ENCODE peak calls at places on chromosomes 5 and 9, in ten cellular contexts. T is hippocampal formation; G is stimulated activated CD8-positive, alpha-beta memory T cell treated with anti-CD3 and anti-CD28 coated beads, Interleukin-15, amount 100 ng/mL, for 1 hour; V is HuH-7.5; P is left cardiac atrium; I is activated T-cell treated with anti-CD3 and anti-CD28 coated beads for 1 hour; Z is activated naive CD4-positive, alpha-beta T cell treated with Interleukin-2 at 50 U/mL for 16 hours; N is kidney glomerular epithelial cell; U is progenitor cell of endocrine pancreas; M is pons. R is an unnamed sample.

GRCh38 chr5:93574939-93575241 is 6.1 kb downstream of the NR2F1-AS1 start:
- DNase-seq in G (no peak), V (peak), Z (no peak), I (no peak), N (no peak), M (no peak), U (no peak), P (no peak), T (no peak), R (no peak)

GRCh38 chr5:43560128-43560527 is 3.3 kb upstream of the PAIP1 start:
- DNase-seq in I (no peak), M (no peak), N (no peak), V (no peak), G (no peak), Z (no peak), U (no peak), P (no peak), T (no peak), R (peak)

GRCh38 chr9:115144706-115145105 is 26.7 kb upstream of the TNC start:
- DNase-seq in M (no peak), N (no peak), V (no peak), P (no peak), G (no peak), T (no peak), Z (no peak), I (no peak), U (no peak), R (no peak)

GRCh38 chr9:79763861-79764260 is 192.1 kb downstream of the TLE4 start:
- DNase-seq in Z (no peak), I (no peak), P (peak), N (no peak), V (no peak), G (no peak), T (no peak), U (no peak), M (no peak), R (no peak)

GRCh38 chr9:19074836-19075235 is 25.6 kb downstream of the RRAGA start:
- DNase-seq in T (no peak), P (no peak), M (no peak), N (peak), I (no peak), U (no peak), G (no peak), V (no peak), Z (no peak), R (no peak)

GRCh38 chr5:11724947-11725346 is 179.3 kb downstream of the CTNND2 start:
- DNase-seq in I (no peak), T (no peak), N (no peak), V (no peak), Z (no peak), P (no peak), M (no peak), G (no peak), U (no peak), R (no peak)

GRCh38 chr9:120862452-120862851 is 14.5 kb downstream of the PHF19 start:
- DNase-seq in U (no peak), T (no peak), M (no peak), G (no peak), P (no peak), N (no peak), Z (no peak), I (no peak), V (no peak), R (no peak)

GRCh38 chr9:88852794-88853193 is 138.5 kb upstream of the S1PR3 start:
- DNase-seq in G (no peak), M (no peak), U (no peak), P (no peak), N (no peak), T (no peak), Z (no peak), I (no peak), V (no peak), R (no peak)

GRCh38 chr5:16406023-16406422 is 59.6 kb downstream of the ZNF622 start:
- DNase-seq in V (no peak), T (no peak), G (no peak), M (no peak), P (no peak), N (no peak), U (no peak), I (no peak), Z (no peak), R (no peak)

GRCh38 chr5:148791334-148791667 is 35.1 kb upstream of the ADRB2 start:
- DNase-seq in V (no peak), T (no peak), M (no peak), G (no peak), I (no peak), U (no peak), N (no peak), P (no peak), Z (peak), R (no peak)

GRCh38 chr5:131538177-131538593 is 96.8 kb downstream of the RAPGEF6 start:
- DNase-seq in P (no peak), V (no peak), M (no peak), G (no peak), T (no peak), I (no peak), Z (no peak), N (peak), U (no peak), R (no peak)

GRCh38 chr5:51500-51823 is 40.5 kb upstream of the PLEKHG4B start:
- DNase-seq in Z (no peak), V (no peak), G (no peak), P (no peak), M (no peak), N (no peak), I (no peak), T (no peak), U (no peak), R (no peak)

GRCh38 chr5:139761501-139761900 is 34.1 kb upstream of the PSD2 start:
- DNase-seq in M (no peak), T (no peak), V (no peak), P (no peak), I (no peak), G (no peak), N (no peak), Z (no peak), U (no peak), R (no peak)

GRCh38 chr5:111072949-111073682 is 1.6 kb downstream of the TSLP start:
- DNase-seq in T (no peak), G (peak), U (peak), M (no peak), I (peak), P (peak), N (peak), V (peak), Z (peak), R (no peak)

GRCh38 chr9:87714819-87715218 is 11.1 kb upstream of the CTSL start:
- DNase-seq in I (no peak), T (peak), Z (no peak), G (no peak), M (peak), P (no peak), N (no peak), U (no peak), V (peak), R (no peak)

GRCh38 chr9:73683862-73684591 is 532.4 kb downstream of the ANXA1 start:
- DNase-seq in Z (no peak), V (no peak), N (peak), I (no peak), M (peak), P (no peak), U (no peak), T (no peak), G (no peak), R (peak)

GRCh38 chr5:69444127-69444754 is 29.3 kb downstream of the MARVELD2 start:
- DNase-seq in I (no peak), U (no peak), N (peak), P (no peak), T (no peak), Z (no peak), M (no peak), G (no peak), V (no peak), R (no peak)

GRCh38 chr9:133691659-133692363 is 46.3 kb downstream of the SARDH start:
- DNase-seq in U (no peak), Z (no peak), V (no peak), M (no peak), N (no peak), G (no peak), I (no peak), P (peak), T (no peak), R (no peak)

GRCh38 chr9:99264070-99264469 is 42.0 kb downstream of the SEC61B start:
- DNase-seq in G (no peak), P (no peak), U (no peak), Z (no peak), N (no peak), I (no peak), M (no peak), V (no peak), T (no peak), R (no peak)

GRCh38 chr5:159458217-159458711 is 128.0 kb upstream of the IL12B start:
- DNase-seq in U (no peak), T (no peak), V (no peak), Z (peak), N (no peak), G (no peak), I (no peak), M (peak), P (no peak), R (no peak)

GRCh38 chr9:92463387-92463786 is 18.9 kb downstream of the ASPN start:
- DNase-seq in N (no peak), T (no peak), I (no peak), G (no peak), V (no peak), M (no peak), P (no peak), Z (no peak), U (no peak), R (no peak)

GRCh38 chr9:86277072-86277471 is 5.3 kb downstream of the ISCA1 start:
- DNase-seq in U (no peak), V (no peak), I (no peak), Z (no peak), N (no peak), G (no peak), M (no peak), T (no peak), P (no peak), R (no peak)